ENCODE peak calls at places on chromosome 11, in four cellular contexts. One of them, this sample, is unnamed.
A peak's percentile ranks its signal among the peaks of the same experiment; 100 is the strongest.

GRCh38 chr11:74112877-74113276 is 57.9 kb downstream of the C2CD3 start:
- DNase-seq in heart right ventricle: no peak
- DNase-seq in astrocyte: no peak
- DNase-seq in cardiac muscle cell: no peak
- DNase-seq in this sample: no peak

GRCh38 chr11:6612816-6613136 is 760 bp upstream of the TAF10 start:
- DNase-seq in astrocyte: no peak
- DNase-seq in cardiac muscle cell: no peak
- DNase-seq in heart right ventricle: peak; percentile 48
- DNase-seq in this sample: no peak

GRCh38 chr11:96337541-96338530 is 5.2 kb downstream of the MAML2 start:
- DNase-seq in cardiac muscle cell: peak; percentile 49
- DNase-seq in astrocyte: no peak
- DNase-seq in heart right ventricle: no peak
- DNase-seq in this sample: no peak

GRCh38 chr11:111840143-111840542 is 31.2 kb downstream of the ALG9 start:
- DNase-seq in astrocyte: no peak
- DNase-seq in heart right ventricle: no peak
- DNase-seq in cardiac muscle cell: no peak
- DNase-seq in this sample: no peak

GRCh38 chr11:29679996-29680395 is 336.8 kb downstream of the KCNA4 start:
- DNase-seq in heart right ventricle: no peak
- DNase-seq in astrocyte: no peak
- DNase-seq in cardiac muscle cell: no peak
- DNase-seq in this sample: no peak

GRCh38 chr11:113160652-113161051 is 153.7 kb upstream of the TTC12 start:
- DNase-seq in heart right ventricle: no peak
- DNase-seq in cardiac muscle cell: no peak
- DNase-seq in astrocyte: no peak
- DNase-seq in this sample: no peak

GRCh38 chr11:70326365-70326803 is 55.9 kb downstream of the PPFIA1 start:
- DNase-seq in cardiac muscle cell: no peak
- DNase-seq in astrocyte: no peak
- DNase-seq in heart right ventricle: peak; percentile 23
- DNase-seq in this sample: peak; percentile 37

GRCh38 chr11:105829084-105829483 is 193.0 kb downstream of the MSANTD4 start:
- DNase-seq in astrocyte: no peak
- DNase-seq in cardiac muscle cell: no peak
- DNase-seq in heart right ventricle: no peak
- DNase-seq in this sample: no peak

GRCh38 chr11:124817036-124817435 is 16.8 kb upstream of the MSANTD2 start:
- DNase-seq in cardiac muscle cell: no peak
- DNase-seq in heart right ventricle: no peak
- DNase-seq in astrocyte: no peak
- DNase-seq in this sample: no peak

GRCh38 chr11:90449643-90450042 is 226.8 kb upstream of the CHORDC1 start:
- DNase-seq in heart right ventricle: no peak
- DNase-seq in astrocyte: no peak
- DNase-seq in cardiac muscle cell: no peak
- DNase-seq in this sample: no peak

GRCh38 chr11:64856382-64857227 is 12.2 kb upstream of the CDC42BPG start:
- DNase-seq in cardiac muscle cell: no peak
- DNase-seq in heart right ventricle: no peak
- DNase-seq in astrocyte: peak; percentile 72
- DNase-seq in this sample: no peak

GRCh38 chr11:110947100-110947499 is 234.9 kb upstream of the ARHGAP20 start:
- DNase-seq in astrocyte: no peak
- DNase-seq in heart right ventricle: no peak
- DNase-seq in cardiac muscle cell: no peak
- DNase-seq in this sample: no peak

GRCh38 chr11:73152861-73153483 is 10.9 kb upstream of the FCHSD2 start:
- DNase-seq in astrocyte: no peak
- DNase-seq in cardiac muscle cell: peak; percentile 59
- DNase-seq in heart right ventricle: no peak
- DNase-seq in this sample: no peak

GRCh38 chr11:18650859-18651557 is 16.9 kb upstream of the SPTY2D1 start:
- DNase-seq in cardiac muscle cell: no peak
- DNase-seq in astrocyte: no peak
- DNase-seq in heart right ventricle: no peak
- DNase-seq in this sample: no peak

GRCh38 chr11:14073821-14074529 is 111.5 kb downstream of the SPON1 start:
- DNase-seq in astrocyte: no peak
- DNase-seq in heart right ventricle: no peak
- DNase-seq in cardiac muscle cell: no peak
- DNase-seq in this sample: no peak

GRCh38 chr11:11552688-11553087 is 69.1 kb downstream of the GALNT18 start:
- DNase-seq in heart right ventricle: no peak
- DNase-seq in cardiac muscle cell: no peak
- DNase-seq in astrocyte: no peak
- DNase-seq in this sample: no peak

GRCh38 chr11:17408026-17408425 is 19.6 kb upstream of the KCNJ11 start:
- DNase-seq in astrocyte: no peak
- DNase-seq in cardiac muscle cell: no peak
- DNase-seq in heart right ventricle: no peak
- DNase-seq in this sample: no peak

GRCh38 chr11:101436511-101437142 is 147.2 kb downstream of the TRPC6 start:
- DNase-seq in cardiac muscle cell: peak; percentile 71
- DNase-seq in astrocyte: peak; percentile 12
- DNase-seq in heart right ventricle: peak; percentile 17
- DNase-seq in this sample: no peak

GRCh38 chr11:130037058-130037457 is 32.6 kb upstream of the APLP2 start:
- DNase-seq in cardiac muscle cell: no peak
- DNase-seq in astrocyte: peak; percentile 86
- DNase-seq in heart right ventricle: no peak
- DNase-seq in this sample: no peak

GRCh38 chr11:62553839-62554361 is 7.3 kb upstream of the AHNAK start:
- DNase-seq in astrocyte: peak; percentile 90
- DNase-seq in cardiac muscle cell: no peak
- DNase-seq in heart right ventricle: no peak
- DNase-seq in this sample: peak; percentile 61

GRCh38 chr11:73980001-73980960 is 2.4 kb downstream of the UCP2 start:
- DNase-seq in heart right ventricle: peak; percentile 22
- DNase-seq in astrocyte: no peak
- DNase-seq in cardiac muscle cell: no peak
- DNase-seq in this sample: no peak

GRCh38 chr11:10350341-10350740 is 45.5 kb downstream of the ADM start:
- DNase-seq in cardiac muscle cell: no peak
- DNase-seq in heart right ventricle: no peak
- DNase-seq in astrocyte: peak; percentile 85
- DNase-seq in this sample: peak; percentile 57

GRCh38 chr11:11968511-11969280 is 39.7 kb downstream of the DKK3 start:
- DNase-seq in cardiac muscle cell: no peak
- DNase-seq in astrocyte: no peak
- DNase-seq in heart right ventricle: no peak
- DNase-seq in this sample: peak; percentile 67

GRCh38 chr11:72738199-72739141 is 13.7 kb downstream of the ARAP1 start:
- DNase-seq in heart right ventricle: no peak
- DNase-seq in cardiac muscle cell: no peak
- DNase-seq in astrocyte: no peak
- DNase-seq in this sample: no peak

GRCh38 chr11:70583781-70584218 is 185.5 kb downstream of the CTTN start:
- DNase-seq in heart right ventricle: no peak
- DNase-seq in astrocyte: no peak
- DNase-seq in cardiac muscle cell: no peak
- DNase-seq in this sample: no peak

GRCh38 chr11:55263081-55263480 is 1.1 kb downstream of the TRIM48 start:
- DNase-seq in astrocyte: no peak
- DNase-seq in heart right ventricle: no peak
- DNase-seq in cardiac muscle cell: no peak
- DNase-seq in this sample: no peak

GRCh38 chr11:94755494-94755893 is 12.7 kb upstream of the AMOTL1 start:
- DNase-seq in cardiac muscle cell: no peak
- DNase-seq in heart right ventricle: no peak
- DNase-seq in astrocyte: no peak
- DNase-seq in this sample: no peak
- TF ChIP-seq CTCF in cardiac muscle cell: no peak
- TF ChIP-seq CTCF in heart right ventricle: no peak
- TF ChIP-seq CTCF in astrocyte: no peak
- TF ChIP-seq CTCF in this sample: no peak

DNA sequence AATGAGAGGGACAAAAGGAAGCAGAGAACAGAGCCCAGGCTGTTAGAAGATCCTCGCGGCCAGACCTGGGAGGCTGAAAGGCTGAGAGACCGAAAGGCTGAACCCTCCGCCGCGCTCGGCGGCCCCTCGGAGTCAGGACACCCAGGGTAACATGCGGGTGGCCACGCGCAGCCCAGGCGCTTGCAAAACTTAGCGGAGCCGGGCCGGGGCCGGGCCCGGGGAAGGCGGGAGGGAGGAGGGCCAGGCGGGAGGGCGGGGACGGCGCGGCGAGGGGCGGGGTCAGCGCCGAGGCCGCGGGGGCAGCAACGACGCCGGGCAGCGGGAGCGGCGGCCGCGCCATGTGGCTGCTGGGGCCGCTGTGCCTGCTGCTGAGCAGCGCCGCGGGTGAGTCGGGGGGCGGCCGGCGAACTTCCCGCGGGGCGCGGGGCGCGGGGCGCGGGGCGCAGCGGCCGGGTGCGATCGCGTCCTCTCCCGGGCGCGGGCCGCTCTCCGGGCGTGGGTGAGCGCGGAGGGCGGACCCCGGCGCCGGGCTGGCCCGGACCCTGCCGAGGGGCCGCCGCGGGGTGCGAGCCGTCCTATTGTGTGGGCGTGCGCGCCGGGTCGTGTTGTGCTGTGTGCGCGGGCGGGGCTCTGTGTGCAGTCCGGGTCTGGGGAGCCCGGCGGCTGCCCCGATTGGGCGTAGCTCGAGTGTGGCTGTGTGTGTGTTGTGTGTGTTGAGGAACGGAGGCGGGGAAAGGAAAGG is at the start of gene LDLRAD3:
- DNase-seq in heart right ventricle: peak; percentile 60
- DNase-seq in astrocyte: peak; percentile 77
- DNase-seq in cardiac muscle cell: peak; percentile 84
- DNase-seq in this sample: no peak
- H3K27me3 ChIP-seq in heart right ventricle: peaks cover 12% of the 10 kb centered on the region
- H3K27me3 ChIP-seq in astrocyte: no peaks in the 10 kb centered on the region
- H3K27me3 ChIP-seq in cardiac muscle cell: peaks cover 6% of the 10 kb centered on the region
- H3K27me3 ChIP-seq in this sample: peaks cover 5% of the 10 kb centered on the region

DNA sequence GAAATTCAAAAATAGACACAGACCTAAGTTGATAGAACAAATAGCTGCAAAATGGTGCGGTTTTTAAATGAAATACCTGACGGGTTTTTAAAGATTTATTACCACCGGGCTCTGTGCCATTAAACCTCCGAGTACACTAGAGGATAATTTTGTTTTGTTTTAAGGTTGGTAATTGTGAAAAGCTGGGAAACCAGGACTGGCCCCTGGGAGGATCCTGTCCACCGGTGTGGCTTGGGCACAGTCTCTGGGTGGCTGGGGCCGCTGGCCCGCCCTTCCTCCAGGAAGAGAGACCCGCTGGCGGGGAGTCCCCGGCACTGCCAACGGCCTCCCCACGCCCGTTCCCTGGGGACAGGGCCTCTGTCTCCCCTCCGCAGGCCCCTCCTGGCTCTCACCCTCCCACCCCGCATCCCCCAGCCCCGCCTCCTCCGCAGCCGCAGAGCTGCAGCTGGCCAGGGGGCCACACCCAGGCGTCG is 13.8 kb downstream of the KCNJ5 start:
- DNase-seq in astrocyte: peak; percentile 65
- DNase-seq in heart right ventricle: no peak
- DNase-seq in cardiac muscle cell: peak; percentile 60
- DNase-seq in this sample: no peak
- H3K4me3 ChIP-seq in astrocyte: no peak overlapping the region
- H3K4me3 ChIP-seq in heart right ventricle: peak overlapping the region; percentile 61
- H3K4me3 ChIP-seq in cardiac muscle cell: peak overlapping the region; percentile 16
- H3K4me3 ChIP-seq in this sample: peak overlapping the region; percentile 51

GRCh38 chr11:133809525-133810178 is 35.7 kb downstream of the SPATA19 start:
- DNase-seq in heart right ventricle: peak; percentile 23
- DNase-seq in astrocyte: no peak
- DNase-seq in cardiac muscle cell: no peak
- DNase-seq in this sample: no peak
- TF ChIP-seq CTCF in heart right ventricle: no peak
- TF ChIP-seq CTCF in astrocyte: no peak
- TF ChIP-seq CTCF in cardiac muscle cell: no peak
- TF ChIP-seq CTCF in this sample: no peak

GRCh38 chr11:118245946-118246562 is 6.1 kb downstream of the MPZL3 start:
- DNase-seq in astrocyte: no peak
- DNase-seq in heart right ventricle: no peak
- DNase-seq in cardiac muscle cell: no peak
- DNase-seq in this sample: no peak
- H3K27me3 ChIP-seq in astrocyte: peaks cover 15% of the 10 kb centered on the region
- H3K27me3 ChIP-seq in heart right ventricle: no peaks in the 10 kb centered on the region
- H3K27me3 ChIP-seq in cardiac muscle cell: peaks cover 86% of the 10 kb centered on the region
- H3K27me3 ChIP-seq in this sample: peaks cover 6% of the 10 kb centered on the region

GRCh38 chr11:114179234-114179941 is 116.8 kb upstream of the NNMT start:
- DNase-seq in cardiac muscle cell: peak; percentile 24
- DNase-seq in heart right ventricle: peak; percentile 76
- DNase-seq in astrocyte: no peak
- DNase-seq in this sample: no peak
- H3K4me3 ChIP-seq in cardiac muscle cell: no peak overlapping the region
- H3K4me3 ChIP-seq in heart right ventricle: peak overlapping the region; percentile 11
- H3K4me3 ChIP-seq in astrocyte: no peak overlapping the region
- H3K4me3 ChIP-seq in this sample: no peak overlapping the region

GRCh38 chr11:20243974-20244373 is 83.7 kb upstream of the DBX1 start:
- DNase-seq in cardiac muscle cell: no peak
- DNase-seq in astrocyte: no peak
- DNase-seq in heart right ventricle: no peak
- DNase-seq in this sample: no peak
- TF ChIP-seq CTCF in cardiac muscle cell: peak; percentile 34
- TF ChIP-seq CTCF in astrocyte: peak; percentile 27
- TF ChIP-seq CTCF in heart right ventricle: peak; percentile 19
- TF ChIP-seq CTCF in this sample: peak; percentile 30

DNA sequence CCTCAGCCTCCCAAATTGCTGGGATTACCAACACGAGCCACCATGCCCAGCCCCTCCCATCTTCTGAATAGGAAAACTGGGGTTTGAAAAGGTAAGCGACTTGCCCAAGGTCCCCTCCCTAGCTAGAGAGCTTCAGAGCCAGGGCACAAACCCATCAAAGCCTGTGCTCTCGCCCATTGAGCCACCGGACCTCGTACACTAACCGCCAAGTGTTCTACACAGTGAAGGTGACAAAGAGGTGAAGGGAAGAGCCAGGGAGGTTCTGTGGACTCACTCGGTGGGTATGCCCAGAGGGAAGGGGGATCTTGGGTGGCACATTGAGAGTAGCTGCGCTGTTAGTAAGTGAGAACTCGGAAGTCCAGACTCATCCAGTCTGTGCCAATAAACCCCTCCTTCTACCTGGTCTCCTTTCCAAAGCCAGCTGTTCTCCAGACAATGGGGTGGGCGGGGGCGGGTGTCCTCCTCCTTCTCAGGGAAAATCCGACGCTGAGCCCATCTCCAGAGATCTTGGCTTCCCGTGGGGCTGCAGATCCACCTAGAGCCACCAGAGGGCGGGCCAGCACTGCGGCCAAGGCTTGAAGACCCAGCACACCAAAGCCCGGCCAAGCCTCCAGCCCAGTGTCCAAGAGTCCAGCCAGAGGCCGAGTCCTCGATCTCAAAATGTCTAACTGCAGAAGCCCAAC is 3.2 kb upstream of the RTN4RL2 start:
- DNase-seq in heart right ventricle: peak; percentile 89
- DNase-seq in cardiac muscle cell: peak; percentile 91
- DNase-seq in astrocyte: peak; percentile 39
- DNase-seq in this sample: no peak
- H3K27me3 ChIP-seq in heart right ventricle: peaks cover 44% of the 10 kb centered on the region
- H3K27me3 ChIP-seq in cardiac muscle cell: peaks cover 74% of the 10 kb centered on the region
- H3K27me3 ChIP-seq in astrocyte: peaks cover 46% of the 10 kb centered on the region
- H3K27me3 ChIP-seq in this sample: peaks cover 27% of the 10 kb centered on the region

This sample was measured in BJ.